ENCODE peak calls at places on chromosomes 2 and 18, in four cellular contexts. P, T, Z and E are unnamed samples. For H4K20me1, the result is how much of the 10 kb centered on the place peaks cover.

GRCh38 chr2:28375742-28376631 is 16.7 kb upstream of the FOSL2 start:
- DNase-seq in P (no peak), T (no peak), Z (no peak), E (no peak)

GRCh38 chr2:43343573-43344304 is 117.3 kb upstream of the ZFP36L2 start:
- DNase-seq in P (no peak), T (no peak), Z (peak), E (no peak)

GRCh38 chr18:55053976-55054375 is 94.7 kb upstream of the CCDC68 start:
- DNase-seq in P (no peak), T (no peak), Z (peak), E (no peak)

GRCh38 chr2:126753501-126754212 is 97.7 kb downstream of the GYPC start:
- DNase-seq in P (no peak), T (no peak), Z (no peak), E (no peak)

GRCh38 chr2:63661076-63661475 is 72.3 kb downstream of the MDH1 start:
- DNase-seq in P (no peak), T (no peak), Z (peak), E (no peak)

GRCh38 chr2:24971300-24971549 is 530 bp downstream of the DNAJC27 start:
- DNase-seq in P (peak), T (no peak), Z (no peak), E (no peak)

GRCh38 chr2:85318222-85319182 is 9.3 kb downstream of the TGOLN2 start:
- DNase-seq in P (no peak), T (no peak), Z (peak), E (no peak)

GRCh38 chr2:209936106-209936663 is 66.3 kb upstream of the RPE start:
- DNase-seq in P (no peak), T (no peak), Z (no peak), E (no peak)

GRCh38 chr2:65940856-65941255 is 494.1 kb upstream of the MEIS1 start:
- DNase-seq in P (no peak), T (no peak), Z (no peak), E (no peak)

GRCh38 chr18:13619505-13620205 is 106.7 kb downstream of the FAM210A start:
- DNase-seq in P (no peak), T (no peak), Z (no peak), E (no peak)
- H4K20me1 ChIP-seq in P (under half), T (under half), Z (under half), E (half or more)

DNA sequence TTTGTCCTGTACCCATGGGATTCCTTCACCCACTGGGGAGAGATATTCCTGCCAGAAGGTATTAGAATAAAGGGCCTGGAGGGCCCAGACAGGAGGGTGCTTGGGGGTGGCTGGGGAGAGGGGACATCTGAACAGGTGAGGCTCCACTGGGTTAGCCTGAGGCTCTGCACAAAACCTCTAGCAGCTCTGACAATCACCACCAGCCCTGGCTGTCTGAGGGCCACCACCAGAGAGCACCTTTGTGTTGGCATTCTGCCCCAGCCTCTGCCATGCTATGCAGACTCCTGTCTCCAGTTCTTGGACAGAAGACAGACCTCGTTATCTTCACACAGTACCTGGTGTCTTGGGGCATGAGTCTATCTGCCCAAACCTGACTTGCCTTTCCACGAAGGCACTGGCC is 25.3 kb downstream of the SLC16A14 start:
- DNase-seq in P (no peak), T (no peak), Z (no peak), E (no peak)
- H2AFZ ChIP-seq in P (no peak), T (no peak), Z (no peak), E (no peak)

DNA sequence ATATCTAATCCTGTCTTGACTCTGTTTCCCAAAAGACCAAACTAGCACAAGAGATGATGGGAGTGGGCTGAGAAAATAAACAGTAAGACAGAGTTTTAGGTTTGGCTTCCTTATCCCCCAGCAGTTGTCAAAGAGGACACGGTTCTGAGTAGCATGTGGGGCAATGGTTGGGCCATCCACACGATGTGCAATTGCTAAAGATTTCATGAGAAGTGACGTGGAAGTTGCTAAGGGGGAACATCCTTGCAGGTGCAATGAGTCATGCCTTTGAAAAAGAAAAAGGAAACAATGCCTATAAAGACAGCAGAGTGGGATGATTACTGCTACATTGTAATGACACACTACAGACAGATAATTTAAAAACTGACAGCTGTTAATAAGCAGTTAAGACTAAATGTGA is 1395.8 kb downstream of the LRP1B start:
- DNase-seq in P (no peak), T (no peak), Z (no peak), E (peak)
- H4K20me1 ChIP-seq in P (under half), T (under half), Z (under half), E (under half)

GRCh38 chr2:133135035-133135654 is 433.1 kb downstream of the NCKAP5 start:
- DNase-seq in P (no peak), T (no peak), Z (peak), E (no peak)

GRCh38 chr2:133130548-133131246 is 437.6 kb downstream of the NCKAP5 start:
- DNase-seq in P (no peak), T (no peak), Z (peak), E (no peak)
- H2AFZ ChIP-seq in P (no peak), T (no peak), Z (peak), E (no peak)

DNA sequence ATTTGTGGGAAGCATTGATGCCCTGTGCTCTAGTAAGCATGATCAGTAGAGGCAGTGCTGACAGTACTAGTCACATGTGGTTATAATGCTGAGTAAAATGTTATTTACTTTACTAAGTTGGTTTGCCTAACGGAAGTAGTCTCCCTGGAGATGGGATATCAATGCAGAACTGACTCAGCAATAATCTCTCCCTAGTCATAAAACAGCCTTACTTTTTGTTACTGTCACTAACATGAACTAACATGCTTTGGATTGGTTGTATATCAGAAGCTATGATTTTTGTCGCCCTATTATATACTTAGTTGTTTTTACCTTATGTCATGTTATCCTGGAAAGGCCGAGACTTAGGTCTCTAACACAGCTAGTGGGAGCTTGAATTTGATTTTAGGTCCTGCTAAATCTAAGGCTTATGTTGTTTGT is 166.6 kb downstream of the MCFD2 start:
- DNase-seq in P (no peak), T (no peak), Z (peak), E (no peak)
- H4K20me1 ChIP-seq in P (under half), T (under half), Z (half or more), E (under half)

GRCh38 chr18:2590303-2590702 is 18.9 kb downstream of the NDC80 start:
- DNase-seq in P (no peak), T (no peak), Z (no peak), E (no peak)
- H2AFZ ChIP-seq in P (no peak), T (no peak), Z (peak), E (no peak)

GRCh38 chr2:109279243-109279860 is 150.3 kb downstream of the SH3RF3 start:
- DNase-seq in P (peak), T (no peak), Z (peak), E (no peak)
- H4K20me1 ChIP-seq in P (under half), T (under half), Z (half or more), E (under half)